ENCODE peak calls at places on chromosomes 16 and 17, in seven cellular contexts. E is mesenchymal stem cell; P is central memory CD4-positive, alpha-beta T cell; Q is hepatic stellate cell; G is ELF-1; R is retina; Y is IMR-90. S is an unnamed sample.

GRCh38 chr16:68646948-68647659 is 2.0 kb downstream of the CDH3 start:
- DNase-seq in P (no peak), E (no peak), G (no peak), Q (no peak), R (no peak), Y (no peak), S (no peak)

GRCh38 chr17:42413464-42414040 is 9.5 kb downstream of the CAVIN1 start:
- DNase-seq in P (no peak), R (no peak), E (no peak), Q (no peak), Y (no peak), G (no peak), S (no peak)

GRCh38 chr17:62963296-62963695 is 2.7 kb upstream of the TANC2 start:
- DNase-seq in G (no peak), P (no peak), Q (peak), Y (peak), R (no peak), E (peak), S (no peak)

GRCh38 chr17:39196820-39197331 is 593 bp downstream of the CACNB1 start:
- DNase-seq in R (no peak), E (no peak), G (no peak), Q (peak), P (no peak), Y (no peak), S (no peak)

GRCh38 chr16:84360170-84360569 is 8.2 kb upstream of the ATP2C2 start:
- DNase-seq in E (no peak), G (no peak), R (no peak), Q (no peak), P (peak), Y (peak), S (peak)

GRCh38 chr16:55672471-55672870 is 16.7 kb downstream of the SLC6A2 start:
- DNase-seq in P (no peak), G (no peak), Q (peak), E (no peak), Y (no peak), R (no peak), S (no peak)

GRCh38 chr17:76166906-76167305 is 25.9 kb upstream of the FOXJ1 start:
- DNase-seq in G (no peak), P (no peak), Y (no peak), E (no peak), Q (no peak), R (no peak), S (no peak)

GRCh38 chr17:10111907-10112452 is 86.4 kb downstream of the GAS7 start:
- DNase-seq in Q (no peak), G (peak), E (no peak), P (no peak), Y (no peak), R (no peak), S (no peak)

GRCh38 chr17:18257268-18257681 is 1.3 kb downstream of the FLII start:
- DNase-seq in Y (no peak), P (peak), G (peak), Q (peak), R (no peak), E (no peak), S (no peak)

GRCh38 chr17:80513892-80514291 is 30.7 kb upstream of the RPTOR start:
- DNase-seq in R (no peak), P (no peak), Q (peak), G (no peak), Y (peak), E (no peak), S (no peak)

GRCh38 chr16:68636818-68637217 is 8.3 kb upstream of the CDH3 start:
- DNase-seq in E (no peak), P (no peak), Q (no peak), G (no peak), R (no peak), Y (no peak), S (no peak)

GRCh38 chr16:9318764-9319163 is 227.3 kb downstream of the HAPSTR1 start:
- DNase-seq in P (no peak), Y (no peak), E (no peak), G (no peak), R (no peak), Q (no peak), S (no peak)

GRCh38 chr17:80965606-80966005 is 26.0 kb upstream of the CHMP6 start:
- DNase-seq in Q (no peak), R (peak), Y (no peak), G (no peak), P (no peak), E (no peak), S (no peak)